ENCODE peak calls at places on chromosomes 11 and 22, in four cellular contexts. O, N, A and I are unnamed samples.
A peak's percentile ranks its signal among the peaks of the same experiment; 100 is the strongest.

GRCh38 chr11:60858236-60858635 is 2.5 kb upstream of the PTGDR2 start:
- DNase-seq in N (no peak), A (no peak), O (no peak), I (no peak)

GRCh38 chr11:75715688-75716087 is 1.9 kb upstream of the MOGAT2 start:
- DNase-seq in N (no peak), O (no peak), A (no peak), I (no peak)

GRCh38 chr22:25627271-25627848 is 62.9 kb downstream of the GRK3 start:
- DNase-seq in N (no peak), A (no peak), O (peak; percentile 43), I (peak; percentile 76)

GRCh38 chr22:29938285-29938693 is 55.3 kb downstream of the MTMR3 start:
- DNase-seq in N (no peak), A (no peak), O (no peak), I (peak; percentile 21)

GRCh38 chr11:19746081-19746480 is 33.4 kb downstream of the NAV2 start:
- DNase-seq in N (no peak), A (no peak), O (no peak), I (no peak)

GRCh38 chr11:73888244-73888643 is 11.4 kb downstream of the PAAF1 start:
- DNase-seq in N (no peak), O (no peak), A (no peak), I (no peak)

GRCh38 chr22:36781656-36782627 is 6.0 kb upstream of the IFT27 start:
- DNase-seq in N (peak; percentile 79), O (peak; percentile 80), A (peak; percentile 77), I (peak; percentile 74)

GRCh38 chr22:48318575-48319320 is 1508.9 kb downstream of the BRD1 start:
- DNase-seq in A (no peak), O (no peak), N (no peak), I (no peak)

GRCh38 chr11:93842461-93842860 is 8.0 kb downstream of the VSTM5 start:
- DNase-seq in N (peak; percentile 30), O (no peak), A (peak; percentile 16), I (peak; percentile 93)

GRCh38 chr11:4704054-4704789 is at the start of gene MMP26:
- DNase-seq in A (peak; percentile 29), N (no peak), O (no peak), I (no peak)

GRCh38 chr11:116294630-116295029 is 478.2 kb downstream of the BUD13 start:
- DNase-seq in A (no peak), N (peak; percentile 20), O (no peak), I (peak; percentile 73)

GRCh38 chr11:9726313-9727022 is 62.6 kb downstream of the SWAP70 start:
- DNase-seq in N (peak; percentile 68), O (no peak), A (no peak), I (peak; percentile 88)

GRCh38 chr22:46815896-46816721 is 53.7 kb downstream of the TBC1D22A start:
- DNase-seq in N (no peak), A (no peak), O (no peak), I (peak; percentile 57)

GRCh38 chr22:44182591-44183588 is 2.2 kb downstream of the PARVG start:
- DNase-seq in N (no peak), O (peak; percentile 24), A (peak; percentile 69), I (no peak)

GRCh38 chr11:131982154-131982553 is 611.7 kb downstream of the NTM start:
- DNase-seq in N (no peak), A (no peak), O (no peak), I (no peak)

GRCh38 chr11:44133335-44133946 is 38.0 kb downstream of the EXT2 start:
- DNase-seq in O (peak; percentile 18), A (peak; percentile 13), N (peak; percentile 42), I (peak; percentile 13)

GRCh38 chr22:44085743-44086741 is 61.9 kb downstream of the PARVB start:
- DNase-seq in N (peak; percentile 18), A (peak; percentile 76), O (peak; percentile 59), I (peak; percentile 60)

GRCh38 chr11:5690216-5690615 is 626 bp downstream of the TRIM22 start:
- DNase-seq in O (no peak), N (peak; percentile 29), A (no peak), I (peak; percentile 28)

GRCh38 chr11:118277312-118277711 is 13.2 kb upstream of the MPZL2 start:
- DNase-seq in A (no peak), O (peak; percentile 41), N (no peak), I (peak; percentile 33)

GRCh38 chr11:74367881-74368280 is 30.4 kb downstream of the PGM2L1 start:
- DNase-seq in A (no peak), N (no peak), O (no peak), I (no peak)

GRCh38 chr22:35480143-35480542 is 60.5 kb upstream of the RASD2 start:
- DNase-seq in N (no peak), A (peak; percentile 35), O (no peak), I (peak; percentile 62)

GRCh38 chr11:75482931-75483469 is 42.7 kb downstream of the GDPD5 start:
- DNase-seq in O (no peak), A (peak; percentile 74), N (no peak), I (no peak)

GRCh38 chr11:122491486-122491885 is 164.0 kb upstream of the UBASH3B start:
- DNase-seq in O (no peak), A (no peak), N (peak; percentile 6), I (peak; percentile 47)

GRCh38 chr22:32748509-32748908 is 53.0 kb upstream of the TIMP3 start:
- DNase-seq in O (no peak), A (no peak), N (no peak), I (no peak)

GRCh38 chr22:46634011-46634699 is 14.0 kb downstream of the GRAMD4 start:
- DNase-seq in N (no peak), A (no peak), O (no peak), I (peak; percentile 8)

GRCh38 chr11:45314900-45315299 is 28.8 kb upstream of the SYT13 start:
- DNase-seq in N (no peak), A (no peak), O (no peak), I (no peak)

GRCh38 chr11:122634507-122634906 is 21.0 kb upstream of the UBASH3B start:
- DNase-seq in A (no peak), O (peak; percentile 43), N (peak; percentile 50), I (peak; percentile 44)

GRCh38 chr22:41403532-41404318 is 22.0 kb downstream of the TEF start:
- DNase-seq in A (peak; percentile 96), N (peak; percentile 73), O (peak; percentile 86), I (peak; percentile 57)

GRCh38 chr11:73542175-73542574 is 55.7 kb downstream of the FAM168A start:
- DNase-seq in O (no peak), A (no peak), N (no peak), I (no peak)

GRCh38 chr11:104531075-104531474 is 367.1 kb upstream of the PDGFD start:
- DNase-seq in A (no peak), O (no peak), N (no peak), I (no peak)

GRCh38 chr11:131145806-131146205 is 224.6 kb upstream of the NTM start:
- DNase-seq in A (no peak), O (no peak), N (no peak), I (no peak)

GRCh38 chr22:49574861-49575702 is 252.6 kb downstream of the BRD1 start:
- DNase-seq in O (no peak), A (no peak), N (no peak), I (no peak)

GRCh38 chr22:39955675-39956074 is 4.5 kb upstream of the TMA7B start:
- DNase-seq in A (no peak), O (no peak), N (no peak), I (no peak)

GRCh38 chr22:39956932-39957664 is 3.1 kb upstream of the TMA7B start:
- DNase-seq in A (no peak), O (peak; percentile 42), N (no peak), I (no peak)

GRCh38 chr22:39952347-39952746 is 7.8 kb upstream of the TMA7B start:
- DNase-seq in N (no peak), O (no peak), A (no peak), I (no peak)

GRCh38 chr22:39953101-39953500 is 7.1 kb upstream of the TMA7B start:
- DNase-seq in N (no peak), A (no peak), O (no peak), I (no peak)

DNA sequence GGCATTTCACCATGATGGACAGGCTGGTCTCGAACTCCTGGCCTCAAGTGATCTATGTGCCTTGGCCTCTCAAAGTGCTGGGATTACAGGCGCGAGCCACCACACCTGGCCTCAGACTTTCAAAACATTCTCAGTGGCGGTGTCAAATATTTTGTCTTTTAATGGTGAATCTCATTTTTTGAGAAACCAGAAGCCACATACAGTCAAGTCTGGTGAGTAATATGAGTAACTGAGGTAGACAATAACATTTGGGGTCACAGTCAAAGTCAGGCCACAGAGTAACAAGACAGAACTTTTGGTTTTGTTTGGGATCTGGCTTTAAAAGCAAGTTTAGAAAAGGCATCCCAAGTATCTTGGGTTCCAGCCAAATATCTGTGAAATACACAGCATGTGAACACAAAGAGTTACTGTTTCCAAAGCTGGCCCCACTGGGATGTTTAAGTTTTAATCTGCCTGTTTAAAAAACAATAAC is 5.6 kb upstream of the TMA7B start:
- DNase-seq in N (peak; percentile 89), O (no peak), A (peak; percentile 40), I (peak; percentile 97)
- H3K27ac ChIP-seq in N (peak overlapping the region; percentile 64), O (no peak overlapping the region), A (peak overlapping the region; percentile 72), I (peak overlapping the region; percentile 26)

DNA sequence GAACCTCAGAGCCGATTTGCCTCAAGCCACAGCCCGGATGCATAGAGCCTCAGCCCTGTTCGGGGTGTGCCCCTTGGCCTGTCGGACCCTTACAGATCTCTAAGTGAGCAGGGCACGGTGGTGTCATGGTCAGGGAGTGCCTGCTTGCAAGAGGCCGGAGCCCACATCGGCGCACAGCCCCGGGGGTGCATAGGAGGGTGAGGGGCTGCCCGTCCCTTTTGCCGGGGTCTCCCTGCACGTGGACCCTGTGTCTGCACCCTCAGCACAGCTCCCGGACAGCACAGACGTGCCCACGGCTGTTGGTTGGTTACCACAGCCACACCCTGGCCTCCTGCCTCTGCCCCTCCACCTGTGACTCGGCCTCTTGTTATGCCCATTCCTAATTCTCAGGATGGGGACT is 6.5 kb downstream of the RAB36 start:
- DNase-seq in N (no peak), O (no peak), A (no peak), I (no peak)
- H3K27ac ChIP-seq in N (no peak overlapping the region), O (no peak overlapping the region), A (no peak overlapping the region), I (no peak overlapping the region)

GRCh38 chr11:86183694-86184093 is 60.9 kb upstream of the EED start:
- DNase-seq in O (no peak), A (no peak), N (peak; percentile 63), I (no peak)
- H3K27ac ChIP-seq in O (no peak overlapping the region), A (no peak overlapping the region), N (no peak overlapping the region), I (no peak overlapping the region)

GRCh38 chr11:114296979-114297372 is 777 bp downstream of the NNMT start:
- DNase-seq in N (no peak), A (no peak), O (no peak), I (no peak)
- H3K27ac ChIP-seq in N (peak overlapping the region; percentile 96), A (peak overlapping the region; percentile 55), O (no peak overlapping the region), I (peak overlapping the region; percentile 99)

DNA sequence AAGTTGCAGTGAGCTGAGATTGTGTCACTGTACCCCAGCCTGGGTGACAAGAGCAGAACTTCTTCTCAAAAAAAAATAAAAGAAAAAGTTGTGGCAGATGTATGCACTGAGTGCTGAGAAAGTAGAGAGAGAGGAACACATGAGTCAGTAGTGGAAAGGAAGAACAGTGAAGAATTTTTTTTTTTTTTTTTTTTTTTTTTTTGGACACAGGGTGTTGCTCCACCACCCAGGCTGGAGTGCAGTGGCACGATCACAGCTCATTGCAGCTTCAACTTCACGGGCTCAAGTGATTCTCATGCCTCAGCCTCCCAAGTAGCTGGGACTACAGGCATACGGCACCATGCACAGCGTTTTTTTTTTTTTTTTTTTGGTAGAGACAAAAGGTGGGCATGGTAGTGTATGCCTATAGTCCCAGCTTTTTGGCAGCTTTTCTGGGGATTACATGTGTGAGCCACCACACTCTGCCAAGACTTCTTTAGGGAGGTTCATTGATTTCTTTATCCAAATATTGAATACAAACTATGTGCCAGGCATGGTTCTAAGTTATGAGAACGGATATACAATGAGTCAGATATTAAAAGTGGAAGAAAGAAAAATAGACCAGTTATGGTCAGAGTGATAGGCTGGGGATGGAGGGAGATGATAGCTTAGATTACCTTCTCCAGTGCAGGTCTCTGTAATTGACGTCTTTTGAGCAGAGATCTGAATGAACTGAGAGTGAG is 62.0 kb downstream of the YAP1 start:
- DNase-seq in A (no peak), N (peak; percentile 32), O (no peak), I (peak; percentile 57)
- H3K27ac ChIP-seq in A (peak overlapping the region; percentile 51), N (peak overlapping the region; percentile 93), O (no peak overlapping the region), I (peak overlapping the region; percentile 76)